ENCODE peak calls at places on chromosome 9, in eight cellular contexts. T is GM13976; R is GM12865; N is central memory CD4-positive, alpha-beta T cell; U is neural crest cell; M is left kidney; I is GM04503; Y is hypothalamus. J is an unnamed sample.

GRCh38 chr9:94860678-94861588 is 134.4 kb downstream of the AOPEP start:
- DNase-seq in Y (no peak), I (peak), M (no peak), T (peak), U (no peak), N (peak), R (peak), J (no peak)

GRCh38 chr9:34047864-34048729 is 590 bp downstream of the UBAP2 start:
- DNase-seq in U (peak), N (peak), T (peak), M (peak), I (no peak), R (peak), Y (peak), J (peak)

GRCh38 chr9:96158909-96159575 is 142.9 kb downstream of the HSD17B3 start:
- DNase-seq in R (no peak), I (no peak), U (no peak), Y (no peak), M (no peak), N (no peak), T (no peak), J (no peak)

GRCh38 chr9:130128251-130128650 is 44.0 kb upstream of the NCS1 start:
- DNase-seq in Y (no peak), N (peak), I (no peak), M (no peak), T (no peak), R (peak), U (no peak), J (no peak)

GRCh38 chr9:120985759-120986353 is 59.3 kb upstream of the TRAF1 start:
- DNase-seq in N (no peak), I (peak), M (peak), R (peak), Y (no peak), U (no peak), T (peak), J (peak)

GRCh38 chr9:83505282-83505681 is 32.9 kb downstream of the FRMD3 start:
- DNase-seq in Y (no peak), T (no peak), U (no peak), I (no peak), M (peak), R (no peak), N (no peak), J (no peak)

GRCh38 chr9:38713426-38713825 is 6.5 kb downstream of the FAM240B start:
- DNase-seq in T (no peak), M (no peak), Y (no peak), R (no peak), U (no peak), N (no peak), I (peak), J (no peak)

GRCh38 chr9:116713266-116713665 is 26.2 kb downstream of the TRIM32 start:
- DNase-seq in I (no peak), M (peak), N (no peak), T (no peak), R (no peak), U (no peak), Y (no peak), J (no peak)

GRCh38 chr9:122814545-122814944 is 13.8 kb downstream of the PDCL start:
- DNase-seq in Y (no peak), R (no peak), U (no peak), M (no peak), T (no peak), N (no peak), I (no peak), J (no peak)

GRCh38 chr9:20253635-20254034 is 368.7 kb downstream of the MLLT3 start:
- DNase-seq in M (no peak), I (no peak), R (no peak), T (no peak), U (no peak), N (no peak), Y (no peak), J (peak)

GRCh38 chr9:126436545-126437269 is 110.1 kb downstream of the MVB12B start:
- DNase-seq in T (no peak), Y (no peak), R (no peak), M (no peak), N (no peak), I (no peak), U (no peak), J (no peak)

GRCh38 chr9:34510506-34511159 is 12.2 kb downstream of the ENHO start:
- DNase-seq in U (no peak), Y (no peak), T (no peak), R (no peak), M (peak), I (no peak), N (no peak), J (no peak)

GRCh38 chr9:109191746-109192145 is 24.7 kb upstream of the FRRS1L start:
- DNase-seq in M (no peak), Y (no peak), R (no peak), N (no peak), I (no peak), U (no peak), T (no peak), J (no peak)

GRCh38 chr9:96148634-96149138 is 153.3 kb downstream of the HSD17B3 start:
- DNase-seq in I (no peak), M (no peak), N (no peak), U (no peak), T (no peak), R (no peak), Y (no peak), J (no peak)

GRCh38 chr9:131273791-131274673 is 2.3 kb downstream of the FAM78A start:
- DNase-seq in I (no peak), N (no peak), Y (no peak), T (no peak), M (peak), R (peak), U (no peak), J (no peak)

GRCh38 chr9:108760841-108761240 is 94.9 kb downstream of the ACTL7B start:
- DNase-seq in I (no peak), M (no peak), N (no peak), R (no peak), T (no peak), Y (no peak), U (no peak), J (no peak)